ENCODE peak calls at places on chromosomes 11 and 22, in four cellular contexts. J is NCI-H1092; T is IMR-90; R is stimulated activated CD8-positive, alpha-beta memory T cell treated with anti-CD3 and anti-CD28 coated beads, Interleukin-15, amount 100 ng/mL, for 1 hour. W is an unnamed sample.

GRCh38 chr11:15884792-15885540 is 471.4 kb downstream of the SOX6 start:
- DNase-seq in J (no peak), T (no peak), R (no peak), W (no peak)

GRCh38 chr22:23181763-23182288 is 1.5 kb downstream of the BCR start:
- DNase-seq in J (no peak), T (no peak), R (no peak), W (no peak)

GRCh38 chr11:128694618-128695481 is 978 bp downstream of the FLI1 start:
- DNase-seq in J (no peak), T (no peak), R (no peak), W (peak)

GRCh38 chr11:118306556-118306955 is 2.0 kb downstream of the CD3E start:
- DNase-seq in J (no peak), T (no peak), R (no peak), W (no peak)

GRCh38 chr11:106789406-106789805 is 228.9 kb downstream of the GUCY1A2 start:
- DNase-seq in J (no peak), T (no peak), R (no peak), W (no peak)

GRCh38 chr22:23074451-23074850 is 4.1 kb downstream of the GNAZ start:
- DNase-seq in J (no peak), T (no peak), R (no peak), W (no peak)

GRCh38 chr11:106304274-106304673 is 226.8 kb downstream of the AASDHPPT start:
- DNase-seq in J (no peak), T (peak), R (no peak), W (no peak)

GRCh38 chr11:119409731-119410130 is 13.2 kb downstream of the THY1 start:
- DNase-seq in J (no peak), T (no peak), R (no peak), W (no peak)

GRCh38 chr11:70544774-70545625 is 146.7 kb downstream of the CTTN start:
- DNase-seq in J (no peak), T (peak), R (no peak), W (peak)

GRCh38 chr11:111452146-111452545 is 60.0 kb downstream of the BTG4 start:
- DNase-seq in J (no peak), T (peak), R (no peak), W (no peak)

GRCh38 chr11:6727971-6728890 is 43.5 kb downstream of the OR2AG2 start:
- DNase-seq in J (no peak), T (no peak), R (no peak), W (no peak)

GRCh38 chr22:21632931-21633330 is 371 bp downstream of the CCDC116 start:
- DNase-seq in J (no peak), T (no peak), R (no peak), W (no peak)

GRCh38 chr11:33258631-33259184 is 1.5 kb downstream of the HIPK3 start:
- DNase-seq in J (no peak), T (peak), R (no peak), W (no peak)

GRCh38 chr11:5242933-5243844 is 6.5 kb downstream of the HBG1 start:
- DNase-seq in J (no peak), T (peak), R (no peak), W (no peak)